ENCODE peak calls at places on chromosome 21, in six cellular contexts. N is heart left ventricle; G is coronary artery; L is stimulated activated CD4-positive, alpha-beta T cell treated with anti-CD3 and anti-CD28 coated beads, Interleukin-1b, Interleukin-23, amount 100 ng/mL, for 1 hour; S is GM12865; D is WTC11. V is an unnamed sample.
A peak's percentile ranks its signal among the peaks of the same experiment; 100 is the strongest.

GRCh38 chr21:33491373-33492102 is at the start of gene DNAJC28:
- DNase-seq in N (peak; percentile 93), G (peak; percentile 94), L (peak; percentile 87), S (peak; percentile 95), D (peak; percentile 97), V (peak; percentile 97)

GRCh38 chr21:37535130-37535529 is 168.6 kb downstream of the DYRK1A start:
- DNase-seq in N (no peak), G (no peak), L (no peak), S (no peak), D (no peak), V (no peak)

GRCh38 chr21:46149205-46149901 is 6.0 kb downstream of the FTCD start:
- DNase-seq in N (no peak), G (no peak), L (no peak), S (no peak), D (peak; percentile 8), V (no peak)

GRCh38 chr21:36202721-36203602 is 46.3 kb downstream of the DOP1B start:
- DNase-seq in N (no peak), G (no peak), L (no peak), S (no peak), D (no peak), V (no peak)

GRCh38 chr21:33980276-33980916 is 64.8 kb upstream of the ATP5PO start:
- DNase-seq in N (no peak), G (peak; percentile 52), L (no peak), S (no peak), D (no peak), V (no peak)

GRCh38 chr21:25515484-25516405 is 91.5 kb downstream of the MRPL39 start:
- DNase-seq in N (no peak), G (no peak), L (no peak), S (no peak), D (no peak), V (peak; percentile 14)

GRCh38 chr21:37737996-37738395 is 178.3 kb downstream of the KCNJ6 start:
- DNase-seq in N (no peak), G (no peak), L (no peak), S (no peak), D (no peak), V (no peak)

GRCh38 chr21:46183910-46184624 is at the start of gene SPATC1L:
- DNase-seq in N (peak; percentile 75), G (peak; percentile 77), L (no peak), S (peak; percentile 81), D (peak; percentile 69), V (peak; percentile 83)

GRCh38 chr21:46646541-46647154 is 11.2 kb downstream of the PRMT2 start:
- DNase-seq in N (no peak), G (no peak), L (no peak), S (no peak), D (no peak), V (no peak)

GRCh38 chr21:15379776-15380175 is 315.0 kb upstream of the NRIP1 start:
- DNase-seq in N (no peak), G (no peak), L (no peak), S (no peak), D (no peak), V (peak; percentile 31)

V was measured in astrocyte of the hippocampus.